ENCODE peak calls at places on chromosomes 6 and 20, in nine cellular contexts. One of them, this sample, is unnamed.

GRCh38 chr6:108247965-108248536 is 12.8 kb downstream of the SNX3 start:
- DNase-seq in right lobe of liver: no peak
- DNase-seq in heart left ventricle: no peak
- DNase-seq in IMR-90: no peak
- DNase-seq in H1: no peak
- DNase-seq in sigmoid colon: no peak
- DNase-seq in breast epithelium: no peak
- DNase-seq in adrenal gland: no peak
- DNase-seq in GM12878: no peak
- DNase-seq in this sample: no peak

GRCh38 chr6:132161283-132161682 is 210.1 kb upstream of the CCN2 start:
- DNase-seq in adrenal gland: no peak
- DNase-seq in breast epithelium: no peak
- DNase-seq in heart left ventricle: no peak
- DNase-seq in GM12878: no peak
- DNase-seq in H1: no peak
- DNase-seq in IMR-90: peak
- DNase-seq in right lobe of liver: no peak
- DNase-seq in sigmoid colon: no peak
- DNase-seq in this sample: no peak

GRCh38 chr6:37321516-37321915 is 32.3 kb upstream of the RNF8 start:
- DNase-seq in IMR-90: no peak
- DNase-seq in adrenal gland: no peak
- DNase-seq in H1: no peak
- DNase-seq in right lobe of liver: no peak
- DNase-seq in breast epithelium: no peak
- DNase-seq in heart left ventricle: no peak
- DNase-seq in sigmoid colon: no peak
- DNase-seq in GM12878: no peak
- DNase-seq in this sample: no peak

GRCh38 chr6:30752164-30752927 is 8.0 kb upstream of the IER3 start:
- DNase-seq in GM12878: no peak
- DNase-seq in adrenal gland: peak
- DNase-seq in H1: no peak
- DNase-seq in right lobe of liver: peak
- DNase-seq in IMR-90: peak
- DNase-seq in sigmoid colon: peak
- DNase-seq in breast epithelium: peak
- DNase-seq in heart left ventricle: peak
- DNase-seq in this sample: peak

GRCh38 chr6:149026530-149026942 is 279.7 kb downstream of the UST start:
- DNase-seq in H1: no peak
- DNase-seq in heart left ventricle: no peak
- DNase-seq in GM12878: no peak
- DNase-seq in IMR-90: peak
- DNase-seq in sigmoid colon: no peak
- DNase-seq in adrenal gland: peak
- DNase-seq in right lobe of liver: no peak
- DNase-seq in breast epithelium: no peak
- DNase-seq in this sample: no peak

GRCh38 chr20:10306440-10307358 is 88.1 kb downstream of the SNAP25 start:
- DNase-seq in H1: no peak
- DNase-seq in sigmoid colon: no peak
- DNase-seq in right lobe of liver: no peak
- DNase-seq in heart left ventricle: no peak
- DNase-seq in adrenal gland: no peak
- DNase-seq in breast epithelium: no peak
- DNase-seq in GM12878: no peak
- DNase-seq in IMR-90: peak
- DNase-seq in this sample: no peak

GRCh38 chr6:52877168-52877567 is 32.3 kb downstream of the GSTA3 start:
- DNase-seq in sigmoid colon: no peak
- DNase-seq in heart left ventricle: no peak
- DNase-seq in GM12878: no peak
- DNase-seq in IMR-90: peak
- DNase-seq in H1: no peak
- DNase-seq in right lobe of liver: no peak
- DNase-seq in breast epithelium: no peak
- DNase-seq in adrenal gland: no peak
- DNase-seq in this sample: no peak

GRCh38 chr6:108408453-108408852 is 113.6 kb downstream of the AFG1L start:
- DNase-seq in IMR-90: peak
- DNase-seq in heart left ventricle: no peak
- DNase-seq in H1: no peak
- DNase-seq in sigmoid colon: no peak
- DNase-seq in adrenal gland: peak
- DNase-seq in right lobe of liver: peak
- DNase-seq in breast epithelium: no peak
- DNase-seq in GM12878: no peak
- DNase-seq in this sample: no peak

GRCh38 chr6:110618591-110619267 is 142.3 kb upstream of the SLC22A16 start:
- DNase-seq in GM12878: peak
- DNase-seq in IMR-90: peak
- DNase-seq in H1: no peak
- DNase-seq in sigmoid colon: no peak
- DNase-seq in heart left ventricle: no peak
- DNase-seq in adrenal gland: peak
- DNase-seq in breast epithelium: no peak
- DNase-seq in right lobe of liver: no peak
- DNase-seq in this sample: no peak

GRCh38 chr6:110620065-110620464 is 143.7 kb upstream of the SLC22A16 start:
- DNase-seq in breast epithelium: no peak
- DNase-seq in heart left ventricle: no peak
- DNase-seq in sigmoid colon: no peak
- DNase-seq in right lobe of liver: no peak
- DNase-seq in IMR-90: no peak
- DNase-seq in GM12878: no peak
- DNase-seq in H1: no peak
- DNase-seq in adrenal gland: no peak
- DNase-seq in this sample: no peak

GRCh38 chr6:110617057-110617456 is 140.6 kb upstream of the SLC22A16 start:
- DNase-seq in GM12878: peak
- DNase-seq in breast epithelium: no peak
- DNase-seq in sigmoid colon: no peak
- DNase-seq in heart left ventricle: no peak
- DNase-seq in H1: no peak
- DNase-seq in adrenal gland: no peak
- DNase-seq in right lobe of liver: no peak
- DNase-seq in IMR-90: no peak
- DNase-seq in this sample: no peak

GRCh38 chr6:110621061-110621460 is 144.6 kb upstream of the SLC22A16 start:
- DNase-seq in IMR-90: no peak
- DNase-seq in heart left ventricle: no peak
- DNase-seq in GM12878: no peak
- DNase-seq in H1: no peak
- DNase-seq in sigmoid colon: no peak
- DNase-seq in right lobe of liver: no peak
- DNase-seq in adrenal gland: no peak
- DNase-seq in breast epithelium: no peak
- DNase-seq in this sample: no peak

DNA sequence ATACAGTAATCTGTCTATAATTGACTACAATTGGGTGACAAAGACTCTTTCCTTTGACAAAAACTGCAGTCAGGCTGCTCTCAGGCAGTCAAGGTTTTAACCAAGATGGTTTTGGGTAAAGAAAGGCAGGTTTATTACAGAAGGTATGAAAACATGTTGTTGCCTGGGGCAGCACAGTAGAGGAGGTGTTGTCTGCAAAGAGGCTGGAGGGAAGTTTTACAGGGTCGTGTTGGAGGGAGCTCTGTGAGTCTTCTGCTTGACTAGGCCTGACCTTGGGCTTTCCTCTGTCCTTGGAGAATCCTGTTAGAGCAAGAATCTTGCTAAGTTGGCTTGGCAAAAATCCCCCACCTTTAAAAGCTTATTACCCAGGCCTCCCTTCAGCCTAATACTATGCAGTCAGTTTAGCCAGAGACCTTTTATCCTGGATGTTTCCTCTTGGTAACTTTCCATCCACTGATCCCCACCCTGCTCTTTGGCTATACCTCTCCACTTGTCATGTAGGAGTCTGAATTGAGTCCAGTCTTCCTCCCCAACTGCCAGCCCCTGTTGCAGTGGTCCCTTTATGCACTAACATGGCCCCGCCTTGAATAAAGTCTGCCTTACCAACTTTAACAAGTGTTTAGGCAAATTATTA is 143.0 kb upstream of the SLC22A16 start:
- DNase-seq in H1: no peak
- DNase-seq in right lobe of liver: no peak
- DNase-seq in adrenal gland: no peak
- DNase-seq in heart left ventricle: no peak
- DNase-seq in IMR-90: no peak
- DNase-seq in breast epithelium: no peak
- DNase-seq in GM12878: no peak
- DNase-seq in sigmoid colon: no peak
- DNase-seq in this sample: no peak
- TF ChIP-seq CTCF in H1: no peak
- TF ChIP-seq CTCF in right lobe of liver: no peak
- TF ChIP-seq CTCF in adrenal gland: no peak
- TF ChIP-seq CTCF in heart left ventricle: no peak
- TF ChIP-seq CTCF in IMR-90: no peak
- TF ChIP-seq CTCF in breast epithelium: no peak
- TF ChIP-seq CTCF in GM12878: no peak
- TF ChIP-seq CTCF in sigmoid colon: no peak
- TF ChIP-seq CTCF in this sample: no peak

DNA sequence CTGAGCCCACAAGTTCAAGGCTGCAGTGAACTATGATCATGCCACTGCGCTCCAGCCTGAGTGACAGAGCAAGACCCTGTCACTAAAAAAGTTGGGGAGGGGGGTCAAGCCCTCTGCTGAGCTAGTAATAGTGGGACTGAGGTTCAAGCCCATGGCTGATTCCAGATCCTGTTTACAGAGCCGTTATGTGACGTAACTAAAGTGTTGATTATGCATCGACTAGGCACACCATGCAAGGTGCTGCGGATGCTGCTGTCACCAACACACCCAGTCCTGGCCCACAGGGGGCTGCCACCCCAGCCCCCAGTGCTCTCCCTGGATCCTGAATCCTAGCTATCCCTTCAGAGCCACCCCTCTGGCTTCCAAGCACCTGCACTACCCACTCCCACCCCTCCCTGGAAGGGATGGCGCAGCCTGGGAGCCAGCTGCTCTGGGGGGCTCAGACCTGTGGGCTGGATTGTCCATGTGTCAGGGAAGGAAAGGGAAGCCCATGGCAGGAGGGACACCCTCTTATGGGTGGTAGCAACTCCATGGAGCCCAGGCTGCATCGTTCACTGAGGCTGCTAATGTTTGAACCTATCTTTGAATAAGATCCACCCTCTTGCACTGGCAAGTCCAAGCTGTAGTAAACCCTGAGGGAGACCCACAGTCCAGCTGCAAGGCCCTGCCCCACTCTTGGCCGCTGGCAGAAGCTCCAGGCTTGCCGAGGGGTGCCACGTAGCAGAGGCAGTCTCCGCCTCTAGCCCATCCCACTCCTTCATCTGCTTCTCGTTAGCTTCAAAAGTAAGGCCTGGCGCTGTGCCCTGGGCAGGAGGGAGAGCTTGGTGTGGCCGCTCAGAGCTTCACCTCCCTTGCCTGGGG is 95.0 kb downstream of the SNX5 start:
- DNase-seq in adrenal gland: peak
- DNase-seq in heart left ventricle: peak
- DNase-seq in breast epithelium: peak
- DNase-seq in IMR-90: peak
- DNase-seq in sigmoid colon: peak
- DNase-seq in H1: no peak
- DNase-seq in right lobe of liver: peak
- DNase-seq in GM12878: no peak
- DNase-seq in this sample: no peak
- TF ChIP-seq POLR2A in adrenal gland: no peak
- TF ChIP-seq POLR2A in heart left ventricle: no peak
- TF ChIP-seq POLR2A in breast epithelium: no peak
- TF ChIP-seq POLR2A in IMR-90: no peak
- TF ChIP-seq POLR2A in sigmoid colon: peak
- TF ChIP-seq POLR2A in H1: no peak
- TF ChIP-seq POLR2A in right lobe of liver: peak
- TF ChIP-seq POLR2A in GM12878: no peak
- TF ChIP-seq POLR2A in this sample: no peak

GRCh38 chr20:53578492-53579222 is 15.0 kb downstream of the ZNF217 start:
- DNase-seq in GM12878: peak
- DNase-seq in breast epithelium: peak
- DNase-seq in right lobe of liver: peak
- DNase-seq in heart left ventricle: peak
- DNase-seq in sigmoid colon: no peak
- DNase-seq in adrenal gland: peak
- DNase-seq in H1: no peak
- DNase-seq in IMR-90: peak
- DNase-seq in this sample: no peak

GRCh38 chr20:53579581-53580375 is 13.9 kb downstream of the ZNF217 start:
- DNase-seq in right lobe of liver: no peak
- DNase-seq in breast epithelium: peak
- DNase-seq in GM12878: no peak
- DNase-seq in heart left ventricle: no peak
- DNase-seq in IMR-90: peak
- DNase-seq in adrenal gland: no peak
- DNase-seq in sigmoid colon: no peak
- DNase-seq in H1: no peak
- DNase-seq in this sample: no peak

GRCh38 chr20:53581444-53582311 is 12.0 kb downstream of the ZNF217 start:
- DNase-seq in heart left ventricle: no peak
- DNase-seq in IMR-90: no peak
- DNase-seq in breast epithelium: peak
- DNase-seq in GM12878: no peak
- DNase-seq in H1: no peak
- DNase-seq in adrenal gland: no peak
- DNase-seq in sigmoid colon: no peak
- DNase-seq in right lobe of liver: no peak
- DNase-seq in this sample: no peak

GRCh38 chr20:53580376-53581111 is 13.1 kb downstream of the ZNF217 start:
- DNase-seq in adrenal gland: no peak
- DNase-seq in right lobe of liver: no peak
- DNase-seq in breast epithelium: peak
- DNase-seq in H1: no peak
- DNase-seq in IMR-90: no peak
- DNase-seq in sigmoid colon: no peak
- DNase-seq in heart left ventricle: no peak
- DNase-seq in GM12878: no peak
- DNase-seq in this sample: no peak

DNA sequence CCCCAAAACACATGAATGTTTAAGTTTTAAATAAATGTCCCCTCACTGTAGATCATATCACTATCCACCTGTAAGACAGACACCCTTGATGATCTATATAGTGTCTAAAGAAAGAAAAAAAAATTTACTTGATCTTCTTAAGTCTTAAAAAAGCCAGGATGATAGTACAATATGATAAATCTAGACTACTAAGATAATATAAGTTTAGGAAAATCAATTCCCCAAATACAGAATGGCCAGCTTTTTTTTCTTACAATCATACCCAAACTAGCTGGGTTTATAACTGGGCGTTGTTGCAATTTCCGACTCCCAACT is 14.4 kb downstream of the ZNF217 start:
- DNase-seq in breast epithelium: no peak
- DNase-seq in right lobe of liver: no peak
- DNase-seq in H1: no peak
- DNase-seq in sigmoid colon: no peak
- DNase-seq in heart left ventricle: no peak
- DNase-seq in adrenal gland: no peak
- DNase-seq in GM12878: no peak
- DNase-seq in IMR-90: no peak
- DNase-seq in this sample: no peak
- H3K4me3 ChIP-seq in breast epithelium: peak
- H3K4me3 ChIP-seq in right lobe of liver: no peak
- H3K4me3 ChIP-seq in H1: no peak
- H3K4me3 ChIP-seq in sigmoid colon: no peak
- H3K4me3 ChIP-seq in heart left ventricle: peak
- H3K4me3 ChIP-seq in adrenal gland: no peak
- H3K4me3 ChIP-seq in GM12878: peak
- H3K4me3 ChIP-seq in IMR-90: no peak
- H3K4me3 ChIP-seq in this sample: no peak

DNA sequence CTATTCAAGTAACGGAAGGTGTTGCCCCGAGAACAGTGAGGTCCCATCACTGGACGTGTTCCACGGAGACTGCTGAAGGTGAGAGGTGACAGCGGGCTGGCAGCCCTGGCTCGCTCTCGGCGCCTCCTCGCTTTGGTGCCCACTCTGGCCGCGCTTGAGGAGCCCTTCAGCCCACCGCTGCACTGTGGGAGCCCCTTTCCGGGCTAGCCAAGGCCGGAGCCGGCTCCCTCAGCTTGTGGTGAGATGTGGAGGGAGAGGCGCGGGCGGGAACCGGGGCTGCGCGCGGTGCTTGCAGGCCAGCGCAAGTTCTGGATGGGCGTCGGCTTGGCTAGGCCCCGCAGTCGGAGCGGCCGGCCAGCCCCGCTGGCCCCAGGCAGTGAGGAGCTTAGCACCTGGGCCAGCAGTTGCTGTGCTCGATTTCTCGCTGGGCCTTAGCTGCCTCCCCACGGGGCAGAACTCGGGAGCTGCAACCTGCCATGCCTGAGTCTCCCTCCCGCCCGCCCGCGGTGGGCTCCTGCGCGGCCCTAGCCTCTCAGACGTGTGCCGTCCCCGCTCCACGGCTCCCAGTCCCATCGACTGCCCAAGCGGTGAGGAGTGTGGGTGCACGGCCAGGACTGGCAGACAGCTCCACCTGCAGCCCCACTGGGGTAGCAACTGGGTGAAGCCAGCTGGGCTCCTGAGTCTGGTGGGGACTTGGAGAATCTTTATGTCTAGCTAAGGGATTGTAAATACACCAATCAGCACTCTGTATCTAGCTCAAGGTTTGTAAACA is 77.6 kb downstream of the RNF182 start:
- DNase-seq in adrenal gland: no peak
- DNase-seq in IMR-90: no peak
- DNase-seq in breast epithelium: no peak
- DNase-seq in right lobe of liver: no peak
- DNase-seq in GM12878: no peak
- DNase-seq in H1: no peak
- DNase-seq in heart left ventricle: no peak
- DNase-seq in sigmoid colon: no peak
- DNase-seq in this sample: no peak
- TF ChIP-seq CTCF in adrenal gland: no peak
- TF ChIP-seq CTCF in IMR-90: no peak
- TF ChIP-seq CTCF in breast epithelium: no peak
- TF ChIP-seq CTCF in right lobe of liver: no peak
- TF ChIP-seq CTCF in GM12878: no peak
- TF ChIP-seq CTCF in H1: peak
- TF ChIP-seq CTCF in heart left ventricle: no peak
- TF ChIP-seq CTCF in sigmoid colon: no peak
- TF ChIP-seq CTCF in this sample: no peak

This sample was measured in vagina.